ENCODE peak calls at places on chromosomes 4 and X, in seven cellular contexts. B is foreskin melanocyte, Y is HEK293T, S is breast epithelium, R is Caki2, O is HT1080, N is mesothelial cell of epicardium. Z is an unnamed sample.

GRCh38 chrX:121221321-121221977 is 174.0 kb downstream of the GLUD2 start:
- DNase-seq in B (no peak), Y (no peak), S (no peak), R (no peak), O (no peak), N (no peak), Z (no peak)

GRCh38 chr4:3644849-3645627 is 112.8 kb upstream of the LRPAP1 start:
- DNase-seq in B (no peak), Y (no peak), S (no peak), R (peak; percentile 38), O (peak; percentile 53), N (no peak), Z (no peak)

GRCh38 chr4:34193451-34194154 is 2050.7 kb downstream of the ARAP2 start:
- DNase-seq in B (no peak), Y (no peak), S (no peak), R (no peak), O (peak; percentile 21), N (no peak), Z (no peak)

GRCh38 chrX:154840856-154841255 is 6.4 kb upstream of the SMIM9 start:
- DNase-seq in B (peak; percentile 11), Y (peak; percentile 49), S (no peak), R (peak; percentile 28), O (peak; percentile 43), N (no peak), Z (no peak)

GRCh38 chr4:152676052-152676854 is 3.5 kb downstream of the TMEM154 start:
- DNase-seq in B (no peak), Y (no peak), S (no peak), R (no peak), O (no peak), N (no peak), Z (no peak)

GRCh38 chr4:186878203-186878800 is 154.6 kb upstream of the FAT1 start:
- DNase-seq in B (no peak), Y (no peak), S (no peak), R (no peak), O (no peak), N (no peak), Z (peak; percentile 8)

GRCh38 chrX:12767856-12768255 is 23.4 kb upstream of the PRPS2 start:
- DNase-seq in B (no peak), Y (no peak), S (no peak), R (no peak), O (no peak), N (no peak), Z (no peak)

GRCh38 chr4:147824316-147824715 is 92.4 kb downstream of the ARHGAP10 start:
- DNase-seq in B (no peak), Y (no peak), S (no peak), R (no peak), O (no peak), N (no peak), Z (no peak)

GRCh38 chr4:189660737-189661330 is 279.8 kb upstream of the FRG1 start:
- DNase-seq in B (no peak), Y (no peak), S (no peak), R (no peak), O (no peak), N (no peak), Z (no peak)

GRCh38 chrX:39513836-39514235 is 583.9 kb downstream of the BCOR start:
- DNase-seq in B (no peak), Y (no peak), S (no peak), R (no peak), O (no peak), N (no peak), Z (no peak)

GRCh38 chr4:43547560-43547959 is 655.0 kb downstream of the GRXCR1 start:
- DNase-seq in B (no peak), Y (no peak), S (no peak), R (no peak), O (no peak), N (no peak), Z (no peak)

GRCh38 chr4:155854597-155855226 is 11.4 kb downstream of the ASIC5 start:
- DNase-seq in B (no peak), Y (no peak), S (no peak), R (peak; percentile 61), O (peak; percentile 67), N (no peak), Z (no peak)

GRCh38 chr4:115433501-115433900 is 320.1 kb upstream of the NDST4 start:
- DNase-seq in B (no peak), Y (no peak), S (no peak), R (no peak), O (peak; percentile 65), N (no peak), Z (no peak)

GRCh38 chr4:6688879-6689505 is 4.7 kb upstream of the S100P start:
- DNase-seq in B (peak; percentile 98), Y (peak; percentile 59), S (peak; percentile 82), R (peak; percentile 88), O (peak; percentile 94), N (peak; percentile 48), Z (no peak)

GRCh38 chr4:7422098-7422897 is 12.4 kb downstream of the PSAPL1 start:
- DNase-seq in B (no peak), Y (no peak), S (peak; percentile 43), R (no peak), O (no peak), N (no peak), Z (no peak)

GRCh38 chr4:40333921-40334352 is 1.2 kb upstream of the CHRNA9 start:
- DNase-seq in B (peak; percentile 25), Y (peak; percentile 26), S (no peak), R (peak; percentile 61), O (peak; percentile 87), N (no peak), Z (no peak)

GRCh38 chr4:110515676-110516075 is 39.7 kb downstream of the ENPEP start:
- DNase-seq in B (no peak), Y (no peak), S (no peak), R (no peak), O (peak; percentile 51), N (no peak), Z (no peak)

GRCh38 chr4:56475917-56476316 is 8.5 kb downstream of the SRP72 start:
- DNase-seq in B (no peak), Y (no peak), S (no peak), R (no peak), O (no peak), N (no peak), Z (no peak)

GRCh38 chr4:107034091-107034698 is 1.9 kb downstream of the DKK2 start:
- DNase-seq in B (no peak), Y (peak; percentile 62), S (no peak), R (peak; percentile 62), O (no peak), N (no peak), Z (no peak)

GRCh38 chr4:93184093-93184492 is 644.5 kb upstream of the ATOH1 start:
- DNase-seq in B (no peak), Y (no peak), S (no peak), R (no peak), O (no peak), N (no peak), Z (no peak)

GRCh38 chrX:69226459-69227158 is 61.4 kb upstream of the PJA1 start:
- DNase-seq in B (no peak), Y (no peak), S (no peak), R (no peak), O (no peak), N (no peak), Z (no peak)

GRCh38 chr4:161714022-161714751 is 449.6 kb downstream of the FSTL5 start:
- DNase-seq in B (peak; percentile 11), Y (no peak), S (no peak), R (peak; percentile 11), O (peak; percentile 76), N (no peak), Z (no peak)

GRCh38 chrX:103276581-103277002 is at the start of gene TCEAL5:
- DNase-seq in B (no peak), Y (no peak), S (no peak), R (no peak), O (no peak), N (no peak), Z (no peak)

GRCh38 chrX:80285131-80285773 is 135.0 kb upstream of the TENT5D start:
- DNase-seq in B (peak; percentile 15), Y (peak; percentile 36), S (no peak), R (peak; percentile 6), O (no peak), N (no peak), Z (no peak)

GRCh38 chrX:41491267-41492004 is 44.3 kb downstream of the NYX start:
- DNase-seq in B (peak; percentile 51), Y (no peak), S (no peak), R (peak; percentile 58), O (peak; percentile 91), N (no peak), Z (no peak)

GRCh38 chr4:128979934-128980333 is 113.4 kb downstream of the SCLT1 start:
- DNase-seq in B (peak; percentile 50), Y (no peak), S (no peak), R (peak; percentile 53), O (peak; percentile 56), N (no peak), Z (no peak)

GRCh38 chr4:168241953-168242352 is 76.6 kb downstream of the DDX60 start:
- DNase-seq in B (no peak), Y (no peak), S (no peak), R (no peak), O (no peak), N (no peak), Z (no peak)

GRCh38 chr4:159016527-159017137 is 86.2 kb upstream of the RAPGEF2 start:
- DNase-seq in B (no peak), Y (peak; percentile 48), S (no peak), R (no peak), O (peak; percentile 42), N (no peak), Z (no peak)

GRCh38 chr4:136867465-136867864 is 664.8 kb downstream of the PCDH18 start:
- DNase-seq in B (no peak), Y (no peak), S (no peak), R (no peak), O (no peak), N (no peak), Z (no peak)

GRCh38 chr4:100823066-100823992 is 305.5 kb upstream of the EMCN start:
- DNase-seq in B (peak; percentile 70), Y (no peak), S (no peak), R (no peak), O (peak; percentile 87), N (no peak), Z (no peak)

GRCh38 chr4:36187723-36188333 is 56.5 kb downstream of the ARAP2 start:
- DNase-seq in B (no peak), Y (peak; percentile 10), S (no peak), R (peak; percentile 7), O (peak; percentile 14), N (no peak), Z (no peak)

GRCh38 chrX:150366951-150367545 is 3.9 kb downstream of the MAMLD1 start:
- DNase-seq in B (no peak), Y (no peak), S (no peak), R (peak; percentile 73), O (no peak), N (no peak), Z (no peak)